ENCODE peak calls at places on chromosomes 6 and 20, in five cellular contexts. G, T, B, A and L are unnamed samples.

GRCh38 chr6:122360809-122361208 is 38.6 kb upstream of the HSF2 start:
- DNase-seq in G (no peak), B (no peak), A (no peak), T (no peak), L (no peak)

GRCh38 chr20:47740225-47741184 is 44.8 kb downstream of the SULF2 start:
- DNase-seq in G (no peak), A (no peak), B (peak; percentile 29), T (peak; percentile 73), L (no peak)

GRCh38 chr6:40477246-40478126 is 109.7 kb downstream of the LRFN2 start:
- DNase-seq in G (no peak), A (no peak), B (no peak), T (no peak), L (no peak)

GRCh38 chr6:119814609-119815400 is 465.2 kb upstream of the MAN1A1 start:
- DNase-seq in T (no peak), A (no peak), G (no peak), B (no peak), L (no peak)

GRCh38 chr6:151376440-151376839 is 14.9 kb downstream of the ZBTB2 start:
- DNase-seq in A (no peak), B (no peak), G (no peak), T (no peak), L (no peak)

GRCh38 chr6:45997875-45998506 is 17.7 kb downstream of the CLIC5 start:
- DNase-seq in T (no peak), A (no peak), G (no peak), B (no peak), L (no peak)

GRCh38 chr6:40227735-40228134 is 293.5 kb upstream of the MOCS1 start:
- DNase-seq in A (no peak), T (no peak), G (no peak), B (no peak), L (no peak)

GRCh38 chr6:2976571-2977085 is 5.3 kb upstream of the SERPINB6 start:
- DNase-seq in A (peak; percentile 9), T (no peak), B (no peak), G (peak; percentile 82), L (no peak)

GRCh38 chr6:116387374-116387773 is 16.6 kb downstream of the DSE start:
- DNase-seq in B (no peak), T (no peak), G (no peak), A (no peak), L (no peak)

GRCh38 chr6:36273802-36274201 is 3.9 kb downstream of the PNPLA1 start:
- DNase-seq in T (no peak), B (no peak), G (no peak), A (no peak), L (no peak)

GRCh38 chr20:46013826-46014516 is 5.3 kb downstream of the MMP9 start:
- DNase-seq in B (peak; percentile 49), T (peak; percentile 82), G (no peak), A (peak; percentile 56), L (no peak)

GRCh38 chr6:143400258-143401059 is 50.0 kb downstream of the ADAT2 start:
- DNase-seq in G (no peak), A (peak; percentile 52), T (no peak), B (no peak), L (peak; percentile 42)

GRCh38 chr6:147117580-147117979 is 86.6 kb upstream of the STXBP5 start:
- DNase-seq in T (no peak), A (no peak), B (no peak), G (no peak), L (no peak)

GRCh38 chr20:63114006-63114692 is 101.8 kb downstream of the YTHDF1 start:
- DNase-seq in B (peak; percentile 2), T (no peak), A (no peak), G (no peak), L (no peak)

GRCh38 chr6:163191704-163192537 is 222.6 kb upstream of the QKI start:
- DNase-seq in B (no peak), G (no peak), A (no peak), T (no peak), L (no peak)

GRCh38 chr6:38141716-38142115 is 322.2 kb downstream of the ZFAND3 start:
- DNase-seq in A (no peak), G (no peak), B (no peak), T (peak; percentile 10), L (no peak)

GRCh38 chr6:77368660-77369313 is 94.5 kb downstream of the HTR1B start:
- DNase-seq in B (peak; percentile 41), T (peak; percentile 78), A (peak; percentile 61), G (no peak), L (no peak)

GRCh38 chr6:116405663-116406329 is 35.0 kb downstream of the DSE start:
- DNase-seq in B (no peak), G (no peak), A (no peak), T (no peak), L (no peak)

GRCh38 chr6:87481936-87482335 is 9.2 kb downstream of the SLC35A1 start:
- DNase-seq in G (no peak), T (no peak), A (no peak), B (no peak), L (no peak)

GRCh38 chr6:21441386-21441785 is 152.2 kb upstream of the SOX4 start:
- DNase-seq in T (no peak), A (no peak), B (no peak), G (no peak), L (no peak)

GRCh38 chr20:47335251-47336012 is 21.1 kb downstream of the ZMYND8 start:
- DNase-seq in T (no peak), A (no peak), G (no peak), B (no peak), L (no peak)

GRCh38 chr6:37259191-37259590 is 1.2 kb upstream of the TMEM217 start:
- DNase-seq in B (no peak), G (no peak), A (no peak), T (no peak), L (no peak)

GRCh38 chr6:95693108-95693507 is 115.8 kb downstream of the MANEA start:
- DNase-seq in T (no peak), G (no peak), B (no peak), A (no peak), L (no peak)

GRCh38 chr20:1130849-1131248 is 12.4 kb downstream of the PSMF1 start:
- DNase-seq in A (no peak), T (peak; percentile 74), G (no peak), B (peak; percentile 43), L (no peak)

GRCh38 chr20:1130058-1130694 is 11.8 kb downstream of the PSMF1 start:
- DNase-seq in B (no peak), T (no peak), A (no peak), G (no peak), L (no peak)

GRCh38 chr20:1137236-1137635 is 18.8 kb downstream of the PSMF1 start:
- DNase-seq in T (no peak), G (no peak), A (no peak), B (no peak), L (no peak)

GRCh38 chr20:1134355-1134754 is 16.0 kb downstream of the PSMF1 start:
- DNase-seq in G (no peak), T (no peak), B (no peak), A (no peak), L (no peak)

DNA sequence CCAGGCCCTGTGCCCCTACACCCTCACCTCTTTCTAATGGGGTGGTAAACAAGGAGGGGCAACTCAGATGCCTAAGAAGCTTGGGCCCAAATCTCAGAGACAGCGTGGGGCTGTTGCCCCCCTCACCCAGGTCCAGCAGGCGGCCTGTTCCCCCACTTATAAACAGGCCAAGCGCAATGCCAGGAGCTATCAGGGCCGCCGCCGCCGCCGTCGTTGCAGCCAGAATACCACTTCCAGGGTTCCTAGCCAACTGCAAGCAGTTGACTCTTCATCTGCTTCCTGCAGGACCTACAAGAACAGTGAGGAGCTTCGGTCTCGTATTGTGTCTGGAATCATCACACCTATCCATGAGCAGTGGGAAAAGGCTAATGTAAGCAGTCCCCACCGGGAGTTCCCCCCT is 16.4 kb downstream of the PSMF1 start:
- DNase-seq in B (no peak), G (no peak), T (no peak), A (no peak), L (no peak)
- H3K36me3 ChIP-seq in B (peaks cover 93% of the 10 kb centered on the region), G (peaks cover 18% of the 10 kb centered on the region), T (peaks cover 88% of the 10 kb centered on the region), A (peaks cover 13% of the 10 kb centered on the region), L (peaks cover 10% of the 10 kb centered on the region)

GRCh38 chr20:5971203-5971602 is 20.8 kb downstream of the MCM8 start:
- DNase-seq in A (no peak), T (no peak), B (no peak), G (no peak), L (no peak)

GRCh38 chr20:5970381-5970780 is 19.9 kb downstream of the MCM8 start:
- DNase-seq in A (no peak), T (no peak), B (no peak), G (no peak), L (peak; percentile 30)

GRCh38 chr20:5973172-5973571 is 22.7 kb downstream of the MCM8 start:
- DNase-seq in T (no peak), A (no peak), G (no peak), B (no peak), L (no peak)

GRCh38 chr20:5973971-5974370 is 23.5 kb downstream of the MCM8 start:
- DNase-seq in A (no peak), G (no peak), T (no peak), B (no peak), L (no peak)

DNA sequence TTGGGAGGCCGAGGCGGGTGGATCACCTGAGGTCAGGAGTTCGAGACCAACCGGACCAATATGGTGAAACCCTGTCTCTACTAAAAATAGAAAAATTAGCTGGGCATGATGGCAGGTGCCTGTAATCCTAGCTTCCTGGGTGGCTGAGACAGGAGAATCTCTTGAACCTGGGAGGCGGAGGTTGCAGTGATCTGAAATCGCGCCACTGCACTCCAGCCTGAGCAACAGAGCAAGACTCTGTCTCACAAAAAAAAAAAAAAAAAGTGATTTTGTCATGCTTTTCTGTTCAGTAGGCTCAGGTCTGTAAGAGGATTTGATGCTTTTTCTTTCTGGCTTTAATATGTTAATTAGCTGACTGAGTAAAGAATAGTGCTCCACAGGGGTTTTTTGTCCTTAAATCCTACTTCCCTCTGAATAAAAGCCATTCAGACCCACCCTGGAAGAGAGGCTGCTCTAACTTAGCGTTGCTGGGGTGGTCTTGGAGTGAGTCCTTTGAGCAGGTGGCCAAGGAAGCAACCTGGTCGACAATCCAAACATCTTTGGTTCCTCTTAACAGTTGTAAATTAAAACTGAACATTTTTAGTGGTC is 19.0 kb downstream of the MCM8 start:
- DNase-seq in B (no peak), A (no peak), T (no peak), G (no peak), L (no peak)
- H3K36me3 ChIP-seq in B (peaks cover 58% of the 10 kb centered on the region), A (no peaks in the 10 kb centered on the region), T (peaks cover 21% of the 10 kb centered on the region), G (no peaks in the 10 kb centered on the region), L (no peaks in the 10 kb centered on the region)

DNA sequence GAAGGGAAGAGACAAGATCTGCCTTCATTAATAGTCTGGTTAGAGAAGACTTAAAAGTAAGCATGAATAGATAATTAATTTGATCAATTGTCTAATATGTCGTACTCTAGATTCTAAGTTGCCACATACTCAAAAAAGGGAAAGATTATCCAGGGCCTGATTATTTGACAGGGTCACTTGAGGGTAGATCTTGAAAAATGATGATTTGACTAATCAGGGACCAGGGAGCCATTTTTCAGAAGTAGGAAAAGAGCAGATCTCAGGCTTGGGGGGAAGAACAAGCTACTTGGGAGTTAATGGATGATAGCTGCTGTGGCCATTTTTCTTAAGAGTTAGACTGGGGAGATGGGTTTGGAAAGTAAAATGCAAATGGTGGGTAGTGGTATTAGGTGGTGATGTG is 21.0 kb downstream of the ABCF1 start:
- DNase-seq in G (no peak), B (no peak), A (no peak), T (no peak), L (no peak)
- H3K36me3 ChIP-seq in G (peaks cover 17% of the 10 kb centered on the region), B (peaks cover 80% of the 10 kb centered on the region), A (peaks cover 6% of the 10 kb centered on the region), T (peaks cover 69% of the 10 kb centered on the region), L (no peaks in the 10 kb centered on the region)

DNA sequence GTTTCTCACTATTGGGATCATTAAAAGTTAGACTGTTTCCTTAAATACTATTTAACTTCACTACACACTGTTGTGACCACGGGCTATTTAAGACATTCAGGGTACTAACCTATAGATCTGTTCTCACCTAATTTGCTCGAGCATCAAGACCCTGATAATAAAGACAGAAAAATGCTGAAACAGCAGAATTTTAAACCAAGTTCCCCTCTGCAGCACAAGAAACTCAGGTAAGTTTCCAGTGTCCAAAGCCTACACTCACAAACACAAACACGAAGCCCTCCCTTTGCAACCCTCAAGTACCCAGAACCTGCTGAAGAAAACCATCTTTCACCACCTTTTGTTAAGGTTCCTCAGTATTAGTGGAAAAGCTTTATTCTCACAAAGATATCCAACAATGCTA is 4.0 kb downstream of the SNX5 start:
- DNase-seq in G (no peak), T (no peak), A (no peak), B (no peak), L (no peak)
- H3K36me3 ChIP-seq in G (no peaks in the 10 kb centered on the region), T (no peaks in the 10 kb centered on the region), A (no peaks in the 10 kb centered on the region), B (no peaks in the 10 kb centered on the region), L (no peaks in the 10 kb centered on the region)